ENCODE peak calls at places on chromosomes 16 and 17, in nine cellular contexts. I is activated effector memory CD4-positive, alpha-beta T cell treated with Interleukin-2 at 50 U/mL for 16 hours; Z is H54; F is ureter; Y is activated CD8-positive, alpha-beta memory T cell treated with anti-CD3 and anti-CD28 coated beads for 48 hours; M is NCI-H524; U is RWPE1; K is germinal center; P is stimulated activated CD8-positive, alpha-beta memory T cell treated with anti-CD3 and anti-CD28 coated beads, Interleukin-4, amount 100 ng/mL, for 24 hours. H is an unnamed sample.

GRCh38 chr16:89020068-89020924 is 43.3 kb upstream of the CBFA2T3 start:
- DNase-seq in Y (no peak), M (no peak), P (no peak), Z (no peak), K (no peak), U (no peak), I (no peak), F (no peak), H (no peak)

GRCh38 chr17:68514809-68515208 is 2.6 kb downstream of the PRKAR1A start:
- DNase-seq in U (peak; percentile 32), P (no peak), M (no peak), K (no peak), Z (no peak), I (no peak), Y (no peak), F (no peak), H (no peak)

GRCh38 chr17:76270770-76271668 is 5.9 kb downstream of the UBALD2 start:
- DNase-seq in I (no peak), Y (no peak), Z (no peak), F (no peak), P (no peak), U (no peak), M (no peak), K (no peak), H (no peak)

GRCh38 chr17:68199837-68200688 is 47.8 kb upstream of the AMZ2 start:
- DNase-seq in Y (no peak), I (no peak), Z (no peak), U (no peak), M (peak; percentile 60), K (no peak), P (no peak), F (no peak), H (no peak)

GRCh38 chr16:73071131-73071940 is 23.4 kb upstream of the ZFHX3 start:
- DNase-seq in K (no peak), Y (no peak), P (no peak), Z (no peak), U (no peak), M (peak; percentile 48), F (no peak), I (no peak), H (no peak)

GRCh38 chr17:41687828-41688640 is 651 bp upstream of the EIF1 start:
- DNase-seq in I (peak; percentile 52), Y (no peak), Z (no peak), P (peak; percentile 35), F (peak; percentile 71), U (peak; percentile 37), K (no peak), M (peak; percentile 82), H (peak; percentile 66)

GRCh38 chr16:27240948-27241531 is 27.5 kb downstream of the NSMCE1 start:
- DNase-seq in Z (peak; percentile 40), I (no peak), U (no peak), Y (no peak), K (no peak), M (no peak), F (no peak), P (no peak), H (no peak)

GRCh38 chr17:42027961-42028790 is 8.3 kb downstream of the NKIRAS2 start:
- DNase-seq in I (no peak), U (no peak), M (peak; percentile 50), P (no peak), F (no peak), Z (no peak), K (no peak), Y (no peak), H (no peak)

GRCh38 chr17:3956983-3957382 is 7.3 kb downstream of the ATP2A3 start:
- DNase-seq in U (no peak), K (no peak), Y (no peak), I (no peak), F (no peak), M (no peak), Z (no peak), P (no peak), H (no peak)

GRCh38 chr17:9120471-9120870 is 99.2 kb downstream of the NTN1 start:
- DNase-seq in F (no peak), P (no peak), U (no peak), M (peak; percentile 9), K (peak; percentile 21), Z (no peak), Y (no peak), I (no peak), H (no peak)

H was measured in central memory CD4-positive, alpha-beta T cell.